ENCODE peak calls at places on chromosomes 5 and 9, in six cellular contexts. N, U, W, X, F and S are unnamed samples.

GRCh38 chr5:14035859-14036440 is 91.5 kb upstream of the DNAH5 start:
- DNase-seq in N (no peak), U (no peak), W (peak), X (no peak), F (no peak), S (no peak)

GRCh38 chr5:27191786-27192505 is 153.6 kb upstream of the CDH9 start:
- DNase-seq in N (no peak), U (no peak), W (no peak), X (no peak), F (no peak), S (no peak)

GRCh38 chr9:130024597-130024994 is 18.4 kb downstream of the FNBP1 start:
- DNase-seq in N (no peak), U (no peak), W (peak), X (no peak), F (no peak), S (no peak)

GRCh38 chr5:119356384-119357188 is 767 bp downstream of the TNFAIP8 start:
- DNase-seq in N (no peak), U (no peak), W (no peak), X (no peak), F (no peak), S (no peak)

GRCh38 chr9:12856608-12857007 is 81.8 kb downstream of the LURAP1L start:
- DNase-seq in N (no peak), U (no peak), W (no peak), X (no peak), F (no peak), S (no peak)

GRCh38 chr9:76687861-76688374 is 76.3 kb upstream of the PCA3 start:
- DNase-seq in N (no peak), U (no peak), W (no peak), X (peak), F (no peak), S (no peak)

GRCh38 chr5:15013654-15014463 is 142.3 kb upstream of the ANKH start:
- DNase-seq in N (peak), U (no peak), W (peak), X (no peak), F (peak), S (no peak)

GRCh38 chr5:43161244-43161643 is 30.8 kb upstream of the NIM1K start:
- DNase-seq in N (no peak), U (no peak), W (no peak), X (no peak), F (no peak), S (no peak)

GRCh38 chr5:143309661-143310431 is 93.6 kb downstream of the NR3C1 start:
- DNase-seq in N (no peak), U (no peak), W (no peak), X (no peak), F (no peak), S (no peak)

GRCh38 chr9:6218099-6218502 is 2.5 kb downstream of the IL33 start:
- DNase-seq in N (no peak), U (no peak), W (no peak), X (no peak), F (no peak), S (no peak)

GRCh38 chr5:127757576-127757975 is 54.4 kb downstream of the CCDC192 start:
- DNase-seq in N (peak), U (peak), W (no peak), X (no peak), F (no peak), S (no peak)

GRCh38 chr5:112720576-112720975 is 17.1 kb upstream of the APC start:
- DNase-seq in N (no peak), U (no peak), W (no peak), X (no peak), F (no peak), S (no peak)

GRCh38 chr5:23840083-23840482 is 332.7 kb downstream of the PRDM9 start:
- DNase-seq in N (no peak), U (no peak), W (no peak), X (no peak), F (no peak), S (no peak)

GRCh38 chr9:39588056-39588814 is 232.8 kb downstream of the SPATA31A1 start:
- DNase-seq in N (no peak), U (no peak), W (no peak), X (no peak), F (peak), S (peak)

GRCh38 chr9:27749838-27750237 is 176.6 kb upstream of the C9orf72 start:
- DNase-seq in N (no peak), U (no peak), W (no peak), X (peak), F (no peak), S (no peak)

GRCh38 chr5:161086456-161086855 is 234.4 kb upstream of the ATP10B start:
- DNase-seq in N (no peak), U (no peak), W (no peak), X (no peak), F (no peak), S (no peak)

GRCh38 chr5:126868961-126869451 is 92.1 kb downstream of the LMNB1 start:
- DNase-seq in N (peak), U (peak), W (no peak), X (peak), F (no peak), S (peak)

GRCh38 chr5:56783261-56783660 is 32.1 kb upstream of the MAP3K1 start:
- DNase-seq in N (no peak), U (no peak), W (no peak), X (no peak), F (no peak), S (no peak)

GRCh38 chr5:115439042-115439441 is 105.5 kb downstream of the FEM1C start:
- DNase-seq in N (no peak), U (no peak), W (no peak), X (no peak), F (no peak), S (no peak)

GRCh38 chr9:19085295-19085694 is 17.4 kb downstream of the HAUS6 start:
- DNase-seq in N (peak), U (no peak), W (peak), X (no peak), F (peak), S (no peak)

GRCh38 chr5:82265052-82265451 is 13.1 kb downstream of the RPS23 start:
- DNase-seq in N (no peak), U (no peak), W (no peak), X (no peak), F (no peak), S (no peak)

GRCh38 chr9:77455312-77455927 is 192.7 kb downstream of the GNA14 start:
- DNase-seq in N (no peak), U (no peak), W (peak), X (peak), F (peak), S (no peak)

GRCh38 chr9:132182609-132183073 is 20.8 kb downstream of the NTNG2 start:
- DNase-seq in N (peak), U (no peak), W (no peak), X (no peak), F (no peak), S (no peak)

GRCh38 chr5:116731432-116731831 is 156.8 kb upstream of the SEMA6A start:
- DNase-seq in N (no peak), U (no peak), W (no peak), X (no peak), F (no peak), S (no peak)

GRCh38 chr5:71899865-71900342 is 180.8 kb downstream of the CARTPT start:
- DNase-seq in N (no peak), U (no peak), W (no peak), X (no peak), F (no peak), S (no peak)

GRCh38 chr9:81690251-81690851 is 1.0 kb upstream of the TLE1 start:
- DNase-seq in N (no peak), U (no peak), W (no peak), X (no peak), F (no peak), S (no peak)

GRCh38 chr9:36049408-36049807 is 12.7 kb downstream of the RECK start:
- DNase-seq in N (no peak), U (no peak), W (no peak), X (no peak), F (no peak), S (no peak)

GRCh38 chr5:54881286-54882005 is 103.9 kb downstream of the ESM1 start:
- DNase-seq in N (no peak), U (no peak), W (no peak), X (no peak), F (no peak), S (no peak)

GRCh38 chr9:136437839-136438547 is 1.7 kb downstream of the INPP5E start:
- DNase-seq in N (no peak), U (no peak), W (no peak), X (no peak), F (no peak), S (no peak)

GRCh38 chr9:111356567-111357244 is 26.7 kb upstream of the OR2K2 start:
- DNase-seq in N (no peak), U (no peak), W (no peak), X (no peak), F (no peak), S (no peak)

GRCh38 chr9:109110326-109111014 is 9.3 kb downstream of the TMEM245 start:
- DNase-seq in N (no peak), U (no peak), W (no peak), X (no peak), F (no peak), S (no peak)

GRCh38 chr9:91682806-91683205 is 259.2 kb upstream of the NFIL3 start:
- DNase-seq in N (no peak), U (no peak), W (no peak), X (no peak), F (no peak), S (no peak)

GRCh38 chr5:91053733-91054010 is 329.4 kb downstream of the ARRDC3 start:
- DNase-seq in N (no peak), U (no peak), W (no peak), X (no peak), F (no peak), S (no peak)

GRCh38 chr5:149152317-149152746 is 11.0 kb downstream of the ABLIM3 start:
- DNase-seq in N (no peak), U (no peak), W (peak), X (no peak), F (no peak), S (no peak)

GRCh38 chr5:174327317-174327864 is 281.9 kb downstream of the NSG2 start:
- DNase-seq in N (peak), U (peak), W (peak), X (peak), F (peak), S (peak)

GRCh38 chr9:70110194-70111041 is 66.8 kb downstream of the MAMDC2 start:
- DNase-seq in N (no peak), U (no peak), W (no peak), X (no peak), F (no peak), S (no peak)

GRCh38 chr9:132634327-132634726 is 35.5 kb downstream of the DDX31 start:
- DNase-seq in N (no peak), U (no peak), W (no peak), X (no peak), F (no peak), S (no peak)

GRCh38 chr9:116250881-116251280 is 97.3 kb downstream of the PAPPA start:
- DNase-seq in N (no peak), U (no peak), W (no peak), X (no peak), F (no peak), S (no peak)

GRCh38 chr5:74736759-74737158 is 30.2 kb downstream of the GFM2 start:
- DNase-seq in N (no peak), U (no peak), W (no peak), X (no peak), F (no peak), S (no peak)

GRCh38 chr5:153755913-153756500 is 265.5 kb downstream of the GRIA1 start:
- DNase-seq in N (no peak), U (no peak), W (no peak), X (no peak), F (no peak), S (no peak)

GRCh38 chr5:153752890-153753289 is 262.4 kb downstream of the GRIA1 start:
- DNase-seq in N (no peak), U (no peak), W (no peak), X (no peak), F (no peak), S (no peak)

GRCh38 chr5:153753645-153754432 is 263.4 kb downstream of the GRIA1 start:
- DNase-seq in N (no peak), U (no peak), W (no peak), X (no peak), F (no peak), S (no peak)

GRCh38 chr5:153756540-153756939 is 266.1 kb downstream of the GRIA1 start:
- DNase-seq in N (no peak), U (no peak), W (no peak), X (no peak), F (no peak), S (no peak)
- TF ChIP-seq TAF1 in N (no peak), U (no peak), W (no peak), X (no peak), F (no peak), S (no peak)

GRCh38 chr5:53364098-53364497 is 116.3 kb upstream of the FST start:
- DNase-seq in N (no peak), U (no peak), W (no peak), X (no peak), F (no peak), S (no peak)

GRCh38 chr5:53359906-53360305 is 120.5 kb upstream of the FST start:
- DNase-seq in N (no peak), U (no peak), W (peak), X (no peak), F (no peak), S (no peak)

GRCh38 chr5:53361708-53362107 is 118.7 kb upstream of the FST start:
- DNase-seq in N (no peak), U (no peak), W (no peak), X (no peak), F (no peak), S (no peak)

GRCh38 chr5:53360811-53361210 is 119.6 kb upstream of the FST start:
- DNase-seq in N (no peak), U (no peak), W (no peak), X (no peak), F (no peak), S (no peak)

GRCh38 chr5:53362521-53362941 is 117.9 kb upstream of the FST start:
- DNase-seq in N (no peak), U (no peak), W (no peak), X (no peak), F (no peak), S (no peak)
- TF ChIP-seq TAF1 in N (peak), U (no peak), W (no peak), X (no peak), F (no peak), S (no peak)

DNA sequence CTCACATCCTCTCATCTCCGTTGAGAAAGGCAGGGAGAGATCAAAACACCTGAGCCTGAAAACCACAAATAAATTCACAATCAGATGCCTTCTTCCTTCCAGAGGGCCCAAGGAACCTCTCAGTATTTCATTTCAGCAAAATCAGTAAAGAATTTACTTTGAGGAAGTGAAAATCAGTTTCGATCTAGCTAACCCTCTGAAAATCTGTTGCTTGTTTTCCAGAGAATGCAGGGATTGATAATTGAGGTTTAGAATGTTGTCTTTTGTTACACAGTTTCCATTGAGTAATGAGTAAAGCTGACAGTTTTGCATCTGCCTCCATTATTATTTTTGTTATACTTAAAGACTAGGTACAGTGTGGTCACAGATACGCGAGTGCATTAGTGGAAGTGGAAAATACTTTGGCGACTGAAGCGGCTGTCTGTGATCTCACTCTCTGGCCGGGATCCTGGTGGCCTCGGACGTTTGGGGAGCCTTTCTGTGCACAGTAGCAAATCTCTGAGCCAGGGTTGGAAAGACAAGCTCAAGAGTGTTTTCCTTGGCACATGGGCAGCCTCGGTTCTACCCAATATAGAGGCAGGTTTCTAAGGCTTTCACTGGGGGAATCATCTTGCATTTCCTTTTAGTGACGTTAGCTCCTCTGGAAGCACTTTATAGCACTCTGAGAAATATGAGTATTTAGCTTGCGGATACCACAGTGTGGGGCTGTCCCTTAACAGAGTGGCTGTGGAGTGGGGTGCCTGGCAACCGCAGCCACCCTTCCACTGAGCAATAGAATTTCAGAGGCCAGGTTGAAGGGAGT is 32.2 kb upstream of the ANGPTL2 start:
- DNase-seq in N (no peak), U (no peak), W (no peak), X (peak), F (no peak), S (no peak)
- TF ChIP-seq TAF1 in N (no peak), U (no peak), W (no peak), X (no peak), F (no peak), S (no peak)

GRCh38 chr9:110125763-110126351 is 82.1 kb downstream of the C9orf152 start:
- DNase-seq in N (no peak), U (no peak), W (no peak), X (no peak), F (no peak), S (no peak)
- TF ChIP-seq TAF1 in N (no peak), U (no peak), W (no peak), X (no peak), F (no peak), S (no peak)

DNA sequence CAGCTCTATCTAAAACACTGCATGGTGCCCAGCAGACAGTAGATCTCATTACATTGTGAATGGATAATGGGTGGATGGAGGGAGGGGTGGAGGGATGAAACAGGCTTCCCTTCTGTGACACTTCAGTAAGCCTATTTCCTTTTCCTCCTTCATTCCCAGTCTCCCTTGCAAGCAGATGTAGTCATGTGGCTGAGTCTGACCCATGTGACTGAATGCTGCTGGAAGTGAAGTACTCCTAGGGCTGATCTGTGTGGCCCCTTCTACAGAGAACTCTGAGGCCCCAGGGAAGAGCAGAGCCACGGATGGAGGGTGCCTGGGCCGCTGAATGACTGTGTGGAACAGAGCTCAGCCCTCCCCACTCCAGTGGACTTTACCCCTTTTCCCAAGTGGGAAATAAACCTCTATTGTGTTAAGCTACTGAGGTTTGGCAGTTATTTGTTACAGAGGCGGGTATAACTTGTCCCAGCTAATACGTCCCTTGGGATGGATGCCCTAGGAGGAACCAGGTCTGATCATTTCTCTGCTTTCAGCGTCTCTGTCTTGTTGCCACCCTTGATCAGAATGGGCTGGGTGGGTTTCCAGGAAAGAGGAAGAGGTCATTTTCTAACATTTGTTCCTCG is 176.1 kb upstream of the MVB12B start:
- DNase-seq in N (peak), U (no peak), W (peak), X (peak), F (no peak), S (no peak)
- TF ChIP-seq TAF1 in N (no peak), U (no peak), W (no peak), X (no peak), F (no peak), S (no peak)

GRCh38 chr5:39104221-39104620 is 30.0 kb upstream of the RICTOR start:
- DNase-seq in N (no peak), U (no peak), W (no peak), X (no peak), F (no peak), S (no peak)

GRCh38 chr5:39102684-39103155 is 28.5 kb upstream of the RICTOR start:
- DNase-seq in N (no peak), U (no peak), W (peak), X (no peak), F (no peak), S (no peak)

GRCh38 chr5:39099831-39100230 is 25.6 kb upstream of the RICTOR start:
- DNase-seq in N (no peak), U (no peak), W (no peak), X (no peak), F (no peak), S (no peak)

GRCh38 chr5:39100301-39100850 is 26.2 kb upstream of the RICTOR start:
- DNase-seq in N (no peak), U (no peak), W (no peak), X (no peak), F (no peak), S (no peak)

DNA sequence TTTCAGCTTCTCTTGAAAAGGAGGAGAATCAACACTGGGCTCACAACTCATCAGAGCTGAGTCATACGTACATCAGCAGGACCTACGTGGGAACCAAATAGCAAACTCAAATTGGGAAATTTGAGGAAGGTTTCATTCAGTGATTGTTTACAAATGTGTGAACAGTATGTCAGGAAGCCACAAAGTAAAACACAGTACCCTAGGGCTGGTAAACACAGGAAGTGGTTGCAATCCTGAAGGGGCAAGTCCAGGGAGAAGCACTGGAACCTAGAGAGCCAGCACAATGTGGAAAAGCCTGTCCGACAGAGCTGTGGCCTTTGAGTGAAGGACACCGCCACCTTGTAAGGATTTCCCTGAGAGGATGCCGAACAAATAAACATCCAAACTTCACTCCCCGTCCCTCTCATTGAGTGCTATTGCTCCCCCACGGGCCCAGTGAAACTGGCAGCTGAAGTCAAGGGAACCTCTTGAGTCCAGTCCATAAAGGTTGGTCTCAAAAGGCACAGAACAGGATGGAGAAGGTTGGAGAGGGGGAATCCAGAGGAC is 26.7 kb upstream of the RICTOR start:
- DNase-seq in N (no peak), U (no peak), W (peak), X (no peak), F (no peak), S (no peak)
- TF ChIP-seq TAF1 in N (no peak), U (no peak), W (no peak), X (no peak), F (no peak), S (no peak)